ENCODE peak calls at places on chromosomes 13 and 19, in nine cellular contexts. N is MM.1S, U is neural crest cell, J is body of pancreas, B is pancreas, M is transverse colon, D is AG10803, C is endodermal cell, Y is Caco-2. O is an unnamed sample.

GRCh38 chr19:32627714-32628253 is 46.8 kb downstream of the PDCD5 start:
- DNase-seq in C (no peak), J (no peak), D (no peak), U (no peak), B (no peak), M (no peak), Y (no peak), N (no peak), O (no peak)

GRCh38 chr13:111639994-111640393 is 319.6 kb downstream of the TEX29 start:
- DNase-seq in U (no peak), M (no peak), B (no peak), Y (no peak), D (no peak), N (no peak), C (peak), J (no peak), O (no peak)

GRCh38 chr13:25171517-25172302 is at the start of gene AMER2:
- DNase-seq in C (peak), U (peak), N (no peak), B (peak), J (peak), M (peak), Y (no peak), D (peak), O (no peak)

GRCh38 chr13:101474419-101474957 is 22.0 kb downstream of the ITGBL1 start:
- DNase-seq in B (no peak), J (peak), D (peak), C (peak), Y (no peak), M (no peak), N (no peak), U (peak), O (peak)

GRCh38 chr13:39269004-39269403 is 230.7 kb downstream of the NHLRC3 start:
- DNase-seq in N (no peak), Y (no peak), C (no peak), J (no peak), M (no peak), U (no peak), B (no peak), D (no peak), O (no peak)

GRCh38 chr13:71464673-71465072 is 402.3 kb downstream of the DACH1 start:
- DNase-seq in U (no peak), Y (no peak), D (no peak), N (no peak), C (no peak), M (no peak), B (no peak), J (no peak), O (no peak)

GRCh38 chr13:29954082-29955043 is 103.9 kb upstream of the UBL3 start:
- DNase-seq in C (no peak), D (no peak), U (no peak), N (no peak), B (no peak), Y (peak), J (no peak), M (no peak), O (no peak)

GRCh38 chr19:17473041-17473440 is 2.7 kb downstream of the SLC27A1 start:
- DNase-seq in N (no peak), J (no peak), U (no peak), C (no peak), B (no peak), Y (no peak), M (no peak), D (peak), O (peak)

GRCh38 chr13:84126671-84127171 is 244.4 kb upstream of the SLITRK1 start:
- DNase-seq in U (no peak), C (no peak), N (peak), J (no peak), B (no peak), Y (no peak), M (no peak), D (no peak), O (no peak)

GRCh38 chr19:57664269-57665127 is 4.2 kb upstream of the ZSCAN4 start:
- DNase-seq in B (peak), M (peak), D (peak), C (peak), Y (peak), U (peak), J (peak), N (no peak), O (peak)

GRCh38 chr19:46269085-46269484 is 27.8 kb upstream of the HIF3A start:
- DNase-seq in B (no peak), C (no peak), N (no peak), M (no peak), D (no peak), J (no peak), Y (no peak), U (no peak), O (no peak)

GRCh38 chr19:55041627-55042343 is 3.7 kb upstream of the GP6 start:
- DNase-seq in J (no peak), D (no peak), M (no peak), C (no peak), U (no peak), B (no peak), Y (no peak), N (no peak), O (no peak)

GRCh38 chr13:110326263-110326904 is 19.3 kb downstream of the COL4A2 start:
- DNase-seq in C (peak), J (no peak), Y (no peak), M (no peak), U (no peak), N (no peak), B (no peak), D (no peak), O (no peak)

GRCh38 chr19:49217382-49217781 is 59.8 kb downstream of the TRPM4 start:
- DNase-seq in J (no peak), M (no peak), N (no peak), C (no peak), B (no peak), Y (no peak), U (no peak), D (peak), O (peak)

GRCh38 chr19:13781547-13781946 is 7.3 kb downstream of the C19orf53 start:
- DNase-seq in D (peak), N (no peak), U (peak), C (peak), M (peak), Y (peak), J (peak), B (peak), O (peak)

GRCh38 chr19:38250821-38251563 is 5.2 kb downstream of the PPP1R14A start:
- DNase-seq in Y (peak), C (peak), U (no peak), B (peak), J (peak), N (no peak), M (peak), D (no peak), O (no peak)

GRCh38 chr19:37975071-37975470 is 68.1 kb downstream of the SIPA1L3 start:
- DNase-seq in C (no peak), M (no peak), Y (no peak), J (no peak), D (no peak), U (no peak), B (no peak), N (no peak), O (no peak)

GRCh38 chr19:51470966-51471365 is 7.4 kb upstream of the CEACAM18 start:
- DNase-seq in Y (no peak), C (no peak), M (no peak), D (no peak), U (no peak), J (no peak), N (no peak), B (no peak), O (no peak)

GRCh38 chr13:22866221-22866620 is 314.6 kb upstream of the SGCG start:
- DNase-seq in C (no peak), D (no peak), M (no peak), U (no peak), B (no peak), Y (no peak), J (no peak), N (no peak), O (no peak)

GRCh38 chr13:83498486-83499190 is 383.6 kb downstream of the SLITRK1 start:
- DNase-seq in B (no peak), D (peak), M (no peak), Y (no peak), N (no peak), C (no peak), U (no peak), J (no peak), O (peak)

GRCh38 chr13:26377038-26377437 is 123.1 kb downstream of the CDK8 start:
- DNase-seq in M (no peak), J (peak), Y (peak), D (peak), B (no peak), C (peak), N (peak), U (peak), O (peak)

GRCh38 chr13:28544026-28544425 is 49.1 kb upstream of the FLT1 start:
- DNase-seq in U (no peak), B (no peak), C (no peak), M (no peak), N (no peak), J (no peak), Y (no peak), D (no peak), O (no peak)

GRCh38 chr13:71460179-71460578 is 406.8 kb downstream of the DACH1 start:
- DNase-seq in Y (no peak), C (no peak), J (no peak), D (no peak), U (no peak), B (no peak), N (no peak), M (no peak), O (no peak)

GRCh38 chr19:31353826-31354225 is 4.6 kb upstream of the TSHZ3 start:
- DNase-seq in Y (no peak), C (peak), N (no peak), U (no peak), B (no peak), M (no peak), D (no peak), J (peak), O (no peak)

GRCh38 chr19:43532571-43532961 is 422 bp upstream of the ZNF575 start:
- DNase-seq in N (peak), B (peak), D (no peak), M (peak), J (no peak), U (peak), Y (peak), C (no peak), O (no peak)

GRCh38 chr19:17553256-17553655 is 2.2 kb upstream of the COLGALT1 start:
- DNase-seq in D (peak), M (peak), J (peak), U (no peak), C (no peak), Y (no peak), N (no peak), B (peak), O (peak)

GRCh38 chr19:46015080-46015960 is 7.5 kb downstream of the PGLYRP1 start:
- DNase-seq in Y (peak), N (no peak), D (peak), M (peak), C (peak), U (peak), B (peak), J (peak), O (no peak)

GRCh38 chr13:28744091-28744536 is 25.3 kb upstream of the SLC46A3 start:
- DNase-seq in B (no peak), J (no peak), N (no peak), D (peak), C (peak), M (no peak), U (no peak), Y (no peak), O (peak)

GRCh38 chr19:48573163-48573505 is 21.2 kb downstream of the SULT2B1 start:
- DNase-seq in M (no peak), C (no peak), U (no peak), J (no peak), Y (no peak), D (no peak), N (no peak), B (no peak), O (no peak)

GRCh38 chr13:113608967-113609533 is 24.5 kb downstream of the TFDP1 start:
- DNase-seq in U (no peak), B (no peak), M (no peak), C (no peak), D (no peak), J (no peak), Y (no peak), N (no peak), O (no peak)

GRCh38 chr13:78430166-78430791 is 173.1 kb downstream of the POU4F1 start:
- DNase-seq in Y (no peak), J (no peak), C (peak), B (no peak), U (no peak), M (no peak), N (no peak), D (no peak), O (no peak)

GRCh38 chr13:20451397-20451796 is 74.3 kb downstream of the CRYL1 start:
- DNase-seq in J (no peak), D (no peak), C (no peak), M (no peak), U (no peak), Y (no peak), B (no peak), N (no peak), O (no peak)

GRCh38 chr19:5090780-5091575 is 122.1 kb downstream of the KDM4B start:
- DNase-seq in M (no peak), J (peak), C (no peak), Y (no peak), D (peak), B (no peak), N (no peak), U (no peak), O (no peak)
- TF ChIP-seq CTCF in M (no peak), J (no peak), C (no peak), Y (no peak), D (no peak), B (no peak), N (no peak), U (no peak), O (no peak)

DNA sequence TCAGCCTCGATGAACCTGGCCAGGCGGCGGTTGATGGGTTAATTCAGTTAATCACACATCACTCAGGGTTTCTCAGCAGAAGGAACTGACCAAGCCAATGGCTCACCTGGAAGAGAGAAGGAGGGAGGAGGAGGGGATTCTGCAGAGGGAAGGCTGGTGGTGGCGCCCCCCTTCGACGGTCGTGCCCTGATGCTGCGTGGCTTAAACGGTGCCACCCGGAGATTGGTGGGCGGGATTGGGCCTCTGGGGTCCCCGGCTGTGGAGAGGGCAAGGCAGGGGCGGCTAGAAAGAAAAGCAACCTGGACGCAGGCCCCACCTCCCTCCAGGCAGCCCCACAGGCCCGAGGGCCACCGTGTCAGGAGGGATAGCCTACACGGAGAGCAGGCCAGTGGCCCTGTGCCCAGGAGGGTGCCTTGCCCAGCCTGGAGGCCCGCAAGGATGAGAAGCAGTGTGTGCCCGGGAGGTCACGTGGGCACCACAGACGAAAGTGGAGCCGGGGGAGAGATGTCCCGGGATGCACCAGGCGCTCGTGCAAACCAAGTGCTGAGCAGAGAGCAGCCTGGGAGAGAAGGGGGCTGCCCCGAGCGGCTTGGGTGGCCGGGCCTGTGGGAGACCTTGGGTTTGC is 16.0 kb downstream of the CSNK1G2 start:
- DNase-seq in U (no peak), Y (no peak), C (peak), D (no peak), J (no peak), M (peak), B (no peak), N (no peak), O (no peak)
- TF ChIP-seq CTCF in U (no peak), Y (no peak), C (peak), D (no peak), J (no peak), M (no peak), B (no peak), N (no peak), O (no peak)

DNA sequence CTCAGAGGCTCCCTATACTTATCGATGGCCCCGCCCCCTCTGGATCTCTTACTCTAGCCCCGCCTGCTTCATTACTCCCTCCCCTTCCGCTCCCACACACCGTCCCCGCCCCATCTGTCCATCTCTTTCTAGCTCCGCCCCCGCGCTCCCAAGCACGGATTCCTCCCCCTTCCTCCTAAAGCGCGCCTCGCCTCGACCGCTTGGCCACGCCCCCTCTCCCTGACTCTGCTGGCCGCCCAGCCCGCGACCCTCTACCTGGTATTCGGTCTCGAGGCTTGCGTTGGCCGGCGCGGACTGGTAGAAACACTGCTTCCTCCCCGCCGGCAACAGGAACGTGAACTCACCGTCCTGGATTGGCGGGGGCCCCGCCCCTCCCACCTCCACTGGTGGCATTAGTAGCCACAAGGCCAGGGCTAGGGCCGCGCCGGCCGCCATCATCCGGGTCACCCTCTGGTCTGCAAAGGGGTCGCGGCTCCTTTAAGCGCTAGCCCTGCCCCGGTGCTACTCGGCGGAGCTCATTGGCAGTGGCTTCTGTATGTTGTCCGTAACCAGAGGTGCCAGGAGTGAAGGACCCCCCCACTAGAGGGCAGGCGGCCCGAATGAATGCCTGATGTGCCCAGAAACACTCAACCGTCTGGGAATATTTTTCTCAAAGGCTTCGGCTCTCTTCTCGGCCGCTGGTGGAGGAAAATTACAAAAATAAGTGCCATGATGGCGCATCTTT is at the start of gene TMED1:
- DNase-seq in J (peak), U (peak), C (peak), N (peak), B (peak), Y (peak), D (peak), M (peak), O (peak)
- TF ChIP-seq CTCF in J (peak), U (peak), C (peak), N (no peak), B (no peak), Y (peak), D (peak), M (peak), O (peak)

GRCh38 chr13:37984357-37984756 is 114.8 kb upstream of the TRPC4 start:
- DNase-seq in U (no peak), M (no peak), C (peak), B (no peak), D (no peak), N (no peak), J (no peak), Y (peak), O (no peak)
- TF ChIP-seq CTCF in U (peak), M (no peak), C (peak), B (no peak), D (no peak), N (no peak), J (no peak), Y (peak), O (peak)

O was measured in HFFc6.